ENCODE peak calls at places on chromosomes 12 and 14, in five cellular contexts. One of them, this sample, is unnamed.

GRCh38 chr12:132746621-132747020 is 15.0 kb downstream of the ANKLE2 start:
- DNase-seq in Calu3: no peak
- DNase-seq in GM13977: no peak
- DNase-seq in psoas muscle: no peak
- DNase-seq in GM12865: no peak
- DNase-seq in this sample: no peak

GRCh38 chr12:112275836-112276235 is 106.4 kb downstream of the HECTD4 start:
- DNase-seq in GM12865: no peak
- DNase-seq in GM13977: no peak
- DNase-seq in psoas muscle: no peak
- DNase-seq in Calu3: no peak
- DNase-seq in this sample: no peak

GRCh38 chr14:31275731-31276130 is 68.1 kb upstream of the HECTD1 start:
- DNase-seq in GM12865: no peak
- DNase-seq in GM13977: no peak
- DNase-seq in psoas muscle: no peak
- DNase-seq in Calu3: no peak
- DNase-seq in this sample: no peak

GRCh38 chr12:22865822-22866221 is 240.9 kb downstream of the ETNK1 start:
- DNase-seq in GM13977: no peak
- DNase-seq in psoas muscle: no peak
- DNase-seq in Calu3: no peak
- DNase-seq in GM12865: no peak
- DNase-seq in this sample: no peak

GRCh38 chr12:85633491-85633890 is 202.7 kb downstream of the RASSF9 start:
- DNase-seq in GM12865: no peak
- DNase-seq in GM13977: no peak
- DNase-seq in psoas muscle: no peak
- DNase-seq in Calu3: no peak
- DNase-seq in this sample: no peak

GRCh38 chr14:37726708-37727107 is 131.3 kb downstream of the TTC6 start:
- DNase-seq in GM13977: no peak
- DNase-seq in Calu3: no peak
- DNase-seq in GM12865: no peak
- DNase-seq in psoas muscle: no peak
- DNase-seq in this sample: no peak

GRCh38 chr12:94614288-94614721 is 36.1 kb downstream of the TMCC3 start:
- DNase-seq in GM12865: no peak
- DNase-seq in psoas muscle: no peak
- DNase-seq in Calu3: no peak
- DNase-seq in GM13977: no peak
- DNase-seq in this sample: no peak

GRCh38 chr12:103725398-103725797 is 115.6 kb downstream of the NT5DC3 start:
- DNase-seq in psoas muscle: no peak
- DNase-seq in GM12865: no peak
- DNase-seq in GM13977: no peak
- DNase-seq in Calu3: no peak
- DNase-seq in this sample: no peak

GRCh38 chr12:47556219-47556618 is 149.6 kb downstream of the RPAP3 start:
- DNase-seq in GM13977: no peak
- DNase-seq in Calu3: no peak
- DNase-seq in GM12865: no peak
- DNase-seq in psoas muscle: no peak
- DNase-seq in this sample: peak

GRCh38 chr14:65230287-65230728 is 128.0 kb upstream of the MAX start:
- DNase-seq in GM12865: no peak
- DNase-seq in psoas muscle: no peak
- DNase-seq in Calu3: peak
- DNase-seq in GM13977: no peak
- DNase-seq in this sample: peak

GRCh38 chr12:116773276-116773731 is 35.2 kb downstream of the RNFT2 start:
- DNase-seq in Calu3: no peak
- DNase-seq in GM13977: no peak
- DNase-seq in psoas muscle: no peak
- DNase-seq in GM12865: no peak
- DNase-seq in this sample: no peak

GRCh38 chr12:124441443-124442190 is 125.8 kb downstream of the NCOR2 start:
- DNase-seq in GM12865: no peak
- DNase-seq in Calu3: no peak
- DNase-seq in GM13977: no peak
- DNase-seq in psoas muscle: no peak
- DNase-seq in this sample: no peak

GRCh38 chr12:90015228-90015627 is 306.6 kb upstream of the ATP2B1 start:
- DNase-seq in GM13977: no peak
- DNase-seq in Calu3: no peak
- DNase-seq in psoas muscle: no peak
- DNase-seq in GM12865: no peak
- DNase-seq in this sample: no peak

GRCh38 chr12:63917864-63918742 is 73.6 kb downstream of the SRGAP1 start:
- DNase-seq in GM12865: peak
- DNase-seq in Calu3: peak
- DNase-seq in psoas muscle: no peak
- DNase-seq in GM13977: no peak
- DNase-seq in this sample: no peak

GRCh38 chr12:47602949-47603558 is 102.8 kb downstream of the RPAP3 start:
- DNase-seq in Calu3: no peak
- DNase-seq in GM13977: no peak
- DNase-seq in psoas muscle: no peak
- DNase-seq in GM12865: no peak
- DNase-seq in this sample: no peak

GRCh38 chr14:76940057-76940456 is 88.5 kb downstream of the IRF2BPL start:
- DNase-seq in GM12865: no peak
- DNase-seq in psoas muscle: no peak
- DNase-seq in Calu3: no peak
- DNase-seq in GM13977: no peak
- DNase-seq in this sample: no peak

GRCh38 chr14:92600318-92601053 is 86.9 kb downstream of the RIN3 start:
- DNase-seq in GM12865: peak
- DNase-seq in Calu3: no peak
- DNase-seq in GM13977: no peak
- DNase-seq in psoas muscle: no peak
- DNase-seq in this sample: no peak

GRCh38 chr12:15527201-15527782 is 205.0 kb downstream of the PTPRO start:
- DNase-seq in Calu3: peak
- DNase-seq in GM13977: no peak
- DNase-seq in psoas muscle: peak
- DNase-seq in GM12865: no peak
- DNase-seq in this sample: peak

GRCh38 chr14:64711039-64711438 is 6.8 kb downstream of the PLEKHG3 start:
- DNase-seq in GM13977: no peak
- DNase-seq in psoas muscle: no peak
- DNase-seq in GM12865: no peak
- DNase-seq in Calu3: no peak
- DNase-seq in this sample: no peak

GRCh38 chr14:61111145-61112130 is 130.4 kb downstream of the SLC38A6 start:
- DNase-seq in GM12865: no peak
- DNase-seq in Calu3: no peak
- DNase-seq in psoas muscle: no peak
- DNase-seq in GM13977: no peak
- DNase-seq in this sample: no peak

GRCh38 chr12:57085999-57086950 is 2.6 kb upstream of the NAB2 start:
- DNase-seq in GM13977: peak
- DNase-seq in Calu3: peak
- DNase-seq in GM12865: peak
- DNase-seq in psoas muscle: peak
- DNase-seq in this sample: peak

GRCh38 chr12:60644076-60644475 is 1048.2 kb downstream of the SLC16A7 start:
- DNase-seq in GM13977: no peak
- DNase-seq in Calu3: no peak
- DNase-seq in GM12865: no peak
- DNase-seq in psoas muscle: no peak
- DNase-seq in this sample: no peak

GRCh38 chr12:118432812-118433540 is 56.6 kb downstream of the SUDS3 start:
- DNase-seq in Calu3: no peak
- DNase-seq in GM12865: no peak
- DNase-seq in psoas muscle: no peak
- DNase-seq in GM13977: no peak
- DNase-seq in this sample: no peak

GRCh38 chr12:48998497-48999353 is 450 bp downstream of the DDN start:
- DNase-seq in GM13977: peak
- DNase-seq in GM12865: peak
- DNase-seq in Calu3: peak
- DNase-seq in psoas muscle: no peak
- DNase-seq in this sample: peak

GRCh38 chr14:71394386-71394785 is 487.1 kb downstream of the PCNX1 start:
- DNase-seq in GM12865: no peak
- DNase-seq in Calu3: no peak
- DNase-seq in psoas muscle: no peak
- DNase-seq in GM13977: no peak
- DNase-seq in this sample: no peak

GRCh38 chr14:48944802-48945201 is 641.4 kb downstream of the RPS29 start:
- DNase-seq in psoas muscle: no peak
- DNase-seq in Calu3: no peak
- DNase-seq in GM13977: no peak
- DNase-seq in GM12865: no peak
- DNase-seq in this sample: no peak

GRCh38 chr14:75653563-75653962 is 7.1 kb downstream of the ERG28 start:
- DNase-seq in Calu3: no peak
- DNase-seq in GM13977: no peak
- DNase-seq in psoas muscle: no peak
- DNase-seq in GM12865: no peak
- DNase-seq in this sample: no peak

GRCh38 chr12:120316798-120317257 is 10.8 kb downstream of the PLA2G1B start:
- DNase-seq in psoas muscle: no peak
- DNase-seq in Calu3: no peak
- DNase-seq in GM12865: no peak
- DNase-seq in GM13977: no peak
- DNase-seq in this sample: no peak

GRCh38 chr12:120317258-120318105 is 10.1 kb downstream of the PLA2G1B start:
- DNase-seq in Calu3: peak
- DNase-seq in GM12865: peak
- DNase-seq in psoas muscle: peak
- DNase-seq in GM13977: peak
- DNase-seq in this sample: peak

GRCh38 chr12:120314220-120314619 is 12.1 kb downstream of the SIRT4 start:
- DNase-seq in psoas muscle: no peak
- DNase-seq in GM12865: no peak
- DNase-seq in Calu3: peak
- DNase-seq in GM13977: no peak
- DNase-seq in this sample: no peak
- TF ChIP-seq CTCF in psoas muscle: no peak
- TF ChIP-seq CTCF in GM12865: no peak
- TF ChIP-seq CTCF in Calu3: no peak
- TF ChIP-seq CTCF in GM13977: no peak
- TF ChIP-seq CTCF in this sample: peak

GRCh38 chr12:109839444-109839843 is 6.2 kb upstream of the TRPV4 start:
- DNase-seq in GM12865: no peak
- DNase-seq in psoas muscle: no peak
- DNase-seq in Calu3: no peak
- DNase-seq in GM13977: no peak
- DNase-seq in this sample: no peak

GRCh38 chr12:109840349-109841073 is 7.3 kb upstream of the TRPV4 start:
- DNase-seq in psoas muscle: no peak
- DNase-seq in Calu3: peak
- DNase-seq in GM12865: no peak
- DNase-seq in GM13977: no peak
- DNase-seq in this sample: no peak

GRCh38 chr12:109842021-109842420 is 8.8 kb upstream of the TRPV4 start:
- DNase-seq in Calu3: no peak
- DNase-seq in psoas muscle: no peak
- DNase-seq in GM13977: no peak
- DNase-seq in GM12865: no peak
- DNase-seq in this sample: no peak

GRCh38 chr12:109844091-109844490 is 10.9 kb upstream of the TRPV4 start:
- DNase-seq in GM13977: no peak
- DNase-seq in Calu3: no peak
- DNase-seq in psoas muscle: no peak
- DNase-seq in GM12865: no peak
- DNase-seq in this sample: no peak

GRCh38 chr12:109841356-109841755 is 8.2 kb upstream of the TRPV4 start:
- DNase-seq in GM13977: no peak
- DNase-seq in psoas muscle: no peak
- DNase-seq in Calu3: no peak
- DNase-seq in GM12865: no peak
- DNase-seq in this sample: no peak
- TF ChIP-seq CTCF in GM13977: no peak
- TF ChIP-seq CTCF in psoas muscle: no peak
- TF ChIP-seq CTCF in Calu3: no peak
- TF ChIP-seq CTCF in GM12865: no peak
- TF ChIP-seq CTCF in this sample: no peak

GRCh38 chr14:34875031-34875922 is at the start of gene BAZ1A:
- DNase-seq in psoas muscle: peak
- DNase-seq in GM12865: peak
- DNase-seq in GM13977: peak
- DNase-seq in Calu3: peak
- DNase-seq in this sample: peak
- TF ChIP-seq CTCF in psoas muscle: peak
- TF ChIP-seq CTCF in GM12865: no peak
- TF ChIP-seq CTCF in GM13977: no peak
- TF ChIP-seq CTCF in Calu3: no peak
- TF ChIP-seq CTCF in this sample: no peak

GRCh38 chr12:120737557-120738251 is 12.1 kb downstream of the ACADS start:
- DNase-seq in psoas muscle: no peak
- DNase-seq in GM13977: no peak
- DNase-seq in Calu3: no peak
- DNase-seq in GM12865: peak
- DNase-seq in this sample: no peak
- TF ChIP-seq CTCF in psoas muscle: no peak
- TF ChIP-seq CTCF in GM13977: no peak
- TF ChIP-seq CTCF in Calu3: no peak
- TF ChIP-seq CTCF in GM12865: peak
- TF ChIP-seq CTCF in this sample: no peak

GRCh38 chr12:107891967-107892366 is 117.5 kb downstream of the ASCL4 start:
- DNase-seq in Calu3: no peak
- DNase-seq in psoas muscle: no peak
- DNase-seq in GM13977: no peak
- DNase-seq in GM12865: peak
- DNase-seq in this sample: peak
- TF ChIP-seq CTCF in Calu3: peak
- TF ChIP-seq CTCF in psoas muscle: no peak
- TF ChIP-seq CTCF in GM13977: peak
- TF ChIP-seq CTCF in GM12865: peak
- TF ChIP-seq CTCF in this sample: peak

GRCh38 chr14:23566782-23567185 is 807 bp downstream of the AP1G2 start:
- DNase-seq in GM12865: no peak
- DNase-seq in psoas muscle: no peak
- DNase-seq in GM13977: no peak
- DNase-seq in Calu3: peak
- DNase-seq in this sample: no peak
- TF ChIP-seq CTCF in GM12865: no peak
- TF ChIP-seq CTCF in psoas muscle: no peak
- TF ChIP-seq CTCF in GM13977: peak
- TF ChIP-seq CTCF in Calu3: no peak
- TF ChIP-seq CTCF in this sample: no peak

GRCh38 chr14:52706286-52706685 is 714 bp upstream of the PSMC6 start:
- DNase-seq in GM12865: peak
- DNase-seq in Calu3: peak
- DNase-seq in psoas muscle: no peak
- DNase-seq in GM13977: no peak
- DNase-seq in this sample: peak
- TF ChIP-seq CTCF in GM12865: no peak
- TF ChIP-seq CTCF in Calu3: no peak
- TF ChIP-seq CTCF in psoas muscle: no peak
- TF ChIP-seq CTCF in GM13977: no peak
- TF ChIP-seq CTCF in this sample: no peak

This sample was measured in activated CD8-positive, alpha-beta T cell treated with anti-CD3 and anti-CD28 coated beads for 36 hours.